ENCODE peak calls at places on chromosomes 7 and 10, in four cellular contexts. One of them, this sample, is unnamed.
A peak's percentile ranks its signal among the peaks of the same experiment; 100 is the strongest.

GRCh38 chr7:32515890-32516550 is 20.7 kb downstream of the AVL9 start:
- DNase-seq in lower lobe of right lung: no peak
- DNase-seq in fibroblast of lung: peak; percentile 76
- DNase-seq in right atrium auricular region: no peak
- DNase-seq in this sample: peak; percentile 29

GRCh38 chr10:12321641-12322040 is 27.7 kb upstream of the CAMK1D start:
- DNase-seq in fibroblast of lung: no peak
- DNase-seq in lower lobe of right lung: no peak
- DNase-seq in right atrium auricular region: no peak
- DNase-seq in this sample: no peak

GRCh38 chr10:123777881-123778280 is 111.7 kb downstream of the GPR26 start:
- DNase-seq in fibroblast of lung: no peak
- DNase-seq in lower lobe of right lung: no peak
- DNase-seq in right atrium auricular region: no peak
- DNase-seq in this sample: no peak

GRCh38 chr10:61438141-61438984 is 14.8 kb downstream of the TMEM26 start:
- DNase-seq in lower lobe of right lung: no peak
- DNase-seq in fibroblast of lung: peak; percentile 52
- DNase-seq in right atrium auricular region: no peak
- DNase-seq in this sample: peak; percentile 10

GRCh38 chr10:18238875-18239485 is 98.8 kb downstream of the CACNB2 start:
- DNase-seq in fibroblast of lung: peak; percentile 52
- DNase-seq in lower lobe of right lung: no peak
- DNase-seq in right atrium auricular region: no peak
- DNase-seq in this sample: no peak

GRCh38 chr7:121473645-121474300 is 77.7 kb upstream of the FAM3C start:
- DNase-seq in lower lobe of right lung: no peak
- DNase-seq in fibroblast of lung: peak; percentile 10
- DNase-seq in right atrium auricular region: no peak
- DNase-seq in this sample: no peak

GRCh38 chr10:10514790-10515189 is 502.9 kb upstream of the CELF2 start:
- DNase-seq in fibroblast of lung: no peak
- DNase-seq in right atrium auricular region: no peak
- DNase-seq in lower lobe of right lung: no peak
- DNase-seq in this sample: no peak

GRCh38 chr10:94076325-94076841 is 82.7 kb downstream of the PLCE1 start:
- DNase-seq in fibroblast of lung: peak; percentile 62
- DNase-seq in lower lobe of right lung: no peak
- DNase-seq in right atrium auricular region: no peak
- DNase-seq in this sample: no peak

GRCh38 chr10:103786020-103786419 is 69.4 kb downstream of the SH3PXD2A start:
- DNase-seq in lower lobe of right lung: no peak
- DNase-seq in right atrium auricular region: no peak
- DNase-seq in fibroblast of lung: no peak
- DNase-seq in this sample: no peak

GRCh38 chr10:103784723-103785418 is 70.5 kb downstream of the SH3PXD2A start:
- DNase-seq in fibroblast of lung: no peak
- DNase-seq in right atrium auricular region: no peak
- DNase-seq in lower lobe of right lung: peak; percentile 87
- DNase-seq in this sample: no peak

GRCh38 chr10:103789771-103790201 is 65.6 kb downstream of the SH3PXD2A start:
- DNase-seq in fibroblast of lung: no peak
- DNase-seq in right atrium auricular region: no peak
- DNase-seq in lower lobe of right lung: no peak
- DNase-seq in this sample: peak; percentile 8

GRCh38 chr10:103789141-103789540 is 66.2 kb downstream of the SH3PXD2A start:
- DNase-seq in lower lobe of right lung: no peak
- DNase-seq in fibroblast of lung: no peak
- DNase-seq in right atrium auricular region: no peak
- DNase-seq in this sample: no peak

GRCh38 chr10:103787251-103787816 is 68.0 kb downstream of the SH3PXD2A start:
- DNase-seq in lower lobe of right lung: no peak
- DNase-seq in right atrium auricular region: no peak
- DNase-seq in fibroblast of lung: no peak
- DNase-seq in this sample: no peak
- H3K27ac ChIP-seq in lower lobe of right lung: no peak overlapping the region
- H3K27ac ChIP-seq in right atrium auricular region: no peak overlapping the region
- H3K27ac ChIP-seq in fibroblast of lung: no peak overlapping the region
- H3K27ac ChIP-seq in this sample: no peak overlapping the region

GRCh38 chr7:106668853-106669539 is 8.0 kb upstream of the CCDC71L start:
- DNase-seq in lower lobe of right lung: no peak
- DNase-seq in fibroblast of lung: no peak
- DNase-seq in right atrium auricular region: no peak
- DNase-seq in this sample: no peak

GRCh38 chr7:106666353-106666752 is 5.4 kb upstream of the CCDC71L start:
- DNase-seq in fibroblast of lung: no peak
- DNase-seq in lower lobe of right lung: no peak
- DNase-seq in right atrium auricular region: no peak
- DNase-seq in this sample: no peak

DNA sequence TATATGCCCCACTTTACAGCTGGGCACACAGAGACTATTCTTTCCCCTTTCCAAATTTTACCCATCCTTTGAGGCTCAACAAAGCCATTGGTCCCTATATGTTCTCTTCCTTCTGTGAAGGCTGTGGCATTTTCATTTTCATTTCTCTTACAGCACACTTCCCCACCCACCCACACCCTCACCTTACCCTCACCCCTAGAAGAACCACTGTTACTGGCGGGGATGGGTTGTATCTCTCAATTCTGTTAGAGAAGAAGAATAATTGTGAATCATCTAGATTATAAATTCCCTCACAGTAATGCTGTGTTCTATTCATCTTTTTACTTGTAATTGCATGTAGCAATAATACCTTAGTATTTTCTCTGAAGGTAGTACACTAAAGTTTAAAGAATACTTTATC is 10.2 kb upstream of the CCDC71L start:
- DNase-seq in lower lobe of right lung: no peak
- DNase-seq in right atrium auricular region: no peak
- DNase-seq in fibroblast of lung: no peak
- DNase-seq in this sample: no peak
- H3K36me3 ChIP-seq in lower lobe of right lung: no peaks in the 10 kb centered on the region
- H3K36me3 ChIP-seq in right atrium auricular region: no peaks in the 10 kb centered on the region
- H3K36me3 ChIP-seq in fibroblast of lung: no peaks in the 10 kb centered on the region
- H3K36me3 ChIP-seq in this sample: no peaks in the 10 kb centered on the region

GRCh38 chr10:114684822-114685209 is 26.7 kb upstream of the ABLIM1 start:
- DNase-seq in fibroblast of lung: peak; percentile 88
- DNase-seq in lower lobe of right lung: no peak
- DNase-seq in right atrium auricular region: no peak
- DNase-seq in this sample: no peak
- H3K27ac ChIP-seq in fibroblast of lung: peak overlapping the region; percentile 73
- H3K27ac ChIP-seq in lower lobe of right lung: peak overlapping the region; percentile 72
- H3K27ac ChIP-seq in right atrium auricular region: peak overlapping the region; percentile 86
- H3K27ac ChIP-seq in this sample: no peak overlapping the region

DNA sequence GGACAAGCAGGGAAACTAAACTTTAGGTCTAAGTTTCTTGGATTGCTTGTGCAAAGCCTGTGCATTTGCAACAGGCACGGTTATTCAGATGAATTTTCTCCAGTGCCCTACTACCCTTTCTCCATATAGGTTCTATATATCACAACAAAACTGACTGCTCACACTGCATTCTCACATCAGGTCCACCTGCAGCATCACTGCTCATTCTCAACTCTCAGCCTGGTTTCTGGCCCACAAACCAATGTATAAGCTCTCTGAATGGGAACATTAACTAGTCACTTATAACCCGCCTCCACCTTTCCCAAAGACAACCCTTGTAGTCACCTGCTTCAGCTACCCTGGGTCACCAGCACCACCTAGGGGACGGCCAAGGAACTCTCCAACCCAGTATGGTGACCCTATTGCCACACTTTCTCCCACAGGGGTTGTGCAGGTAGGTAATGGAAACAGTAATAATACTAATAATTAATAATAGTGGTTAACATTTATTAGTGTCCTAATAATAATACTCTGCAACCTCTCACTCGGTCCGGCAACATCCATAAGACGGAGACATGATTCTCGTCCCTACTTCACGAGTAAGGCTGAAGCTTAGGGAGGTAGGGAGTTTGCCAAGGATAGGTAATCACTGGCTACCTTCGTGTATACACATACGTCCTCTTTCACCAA is 97.3 kb downstream of the CLEC2L start:
- DNase-seq in lower lobe of right lung: no peak
- DNase-seq in fibroblast of lung: no peak
- DNase-seq in right atrium auricular region: no peak
- DNase-seq in this sample: no peak
- H3K36me3 ChIP-seq in lower lobe of right lung: peaks cover 96% of the 10 kb centered on the region
- H3K36me3 ChIP-seq in fibroblast of lung: peaks cover 5% of the 10 kb centered on the region
- H3K36me3 ChIP-seq in right atrium auricular region: peaks cover 69% of the 10 kb centered on the region
- H3K36me3 ChIP-seq in this sample: peaks cover 7% of the 10 kb centered on the region

GRCh38 chr7:157467496-157468212 is 130.8 kb downstream of the DNAJB6 start:
- DNase-seq in right atrium auricular region: peak; percentile 21
- DNase-seq in lower lobe of right lung: no peak
- DNase-seq in fibroblast of lung: no peak
- DNase-seq in this sample: no peak
- H3K27ac ChIP-seq in right atrium auricular region: no peak overlapping the region
- H3K27ac ChIP-seq in lower lobe of right lung: no peak overlapping the region
- H3K27ac ChIP-seq in fibroblast of lung: no peak overlapping the region
- H3K27ac ChIP-seq in this sample: no peak overlapping the region

GRCh38 chr7:99344061-99344647 is 18.5 kb downstream of the ARPC1A start:
- DNase-seq in lower lobe of right lung: no peak
- DNase-seq in fibroblast of lung: no peak
- DNase-seq in right atrium auricular region: no peak
- DNase-seq in this sample: no peak
- H3K36me3 ChIP-seq in lower lobe of right lung: peaks cover 99% of the 10 kb centered on the region
- H3K36me3 ChIP-seq in fibroblast of lung: peaks cover 16% of the 10 kb centered on the region
- H3K36me3 ChIP-seq in right atrium auricular region: peaks cover 78% of the 10 kb centered on the region
- H3K36me3 ChIP-seq in this sample: peaks cover 76% of the 10 kb centered on the region